ENCODE peak calls at places on chromosomes 3 and 15, in seven cellular contexts. I is bronchial epithelial cell, D is SK-N-SH, T is WTC11, E is fibroblast of pulmonary artery, L is astrocyte of the spinal cord, H is neural crest cell. N is an unnamed sample.

GRCh38 chr15:98650871-98651481 is 2.6 kb downstream of the IGF1R start:
- DNase-seq in D (no peak), H (no peak), L (peak), I (no peak), E (peak), T (no peak), N (no peak)

GRCh38 chr3:127093312-127093711 is 99.6 kb upstream of the PRR23E start:
- DNase-seq in H (no peak), E (no peak), T (no peak), I (no peak), D (no peak), L (no peak), N (no peak)

GRCh38 chr3:190721330-190721729 is 141.2 kb downstream of the GMNC start:
- DNase-seq in E (no peak), H (no peak), L (no peak), D (no peak), I (peak), T (no peak), N (no peak)

GRCh38 chr3:13009132-13009945 is 63.9 kb downstream of the IQSEC1 start:
- DNase-seq in E (no peak), T (no peak), I (no peak), H (no peak), D (no peak), L (no peak), N (no peak)

GRCh38 chr3:56928379-56929068 is 126.8 kb upstream of the ARHGEF3 start:
- DNase-seq in I (no peak), D (no peak), T (no peak), H (no peak), E (peak), L (peak), N (no peak)

GRCh38 chr15:85333132-85333831 is 47.1 kb upstream of the AKAP13 start:
- DNase-seq in L (peak), T (no peak), H (no peak), D (no peak), E (peak), I (no peak), N (no peak)

GRCh38 chr3:37671000-37671483 is 190.6 kb upstream of the CTDSPL start:
- DNase-seq in D (no peak), L (no peak), T (no peak), E (no peak), H (no peak), I (no peak), N (no peak)

GRCh38 chr15:88631464-88632028 is 7.3 kb upstream of the ISG20 start:
- DNase-seq in T (no peak), D (no peak), H (no peak), I (no peak), L (no peak), E (no peak), N (no peak)

GRCh38 chr3:49460956-49461355 is 9.1 kb upstream of the DAG1 start:
- DNase-seq in L (no peak), D (no peak), I (no peak), E (no peak), H (no peak), T (no peak), N (no peak)

GRCh38 chr3:13141991-13142412 is 68.8 kb upstream of the IQSEC1 start:
- DNase-seq in H (peak), I (peak), T (peak), L (peak), D (no peak), E (peak), N (peak)

GRCh38 chr3:52809149-52809548 is 14.6 kb downstream of the ITIH3 start:
- DNase-seq in I (no peak), E (no peak), T (no peak), H (no peak), L (no peak), D (no peak), N (no peak)

GRCh38 chr3:11610044-11610671 is 33.6 kb downstream of the VGLL4 start:
- DNase-seq in E (peak), D (peak), H (peak), L (peak), T (no peak), I (no peak), N (no peak)

GRCh38 chr3:75506603-75507002 is 157.5 kb upstream of the FRG2C start:
- DNase-seq in H (no peak), D (no peak), T (no peak), I (no peak), E (no peak), L (no peak), N (no peak)

GRCh38 chr3:168213920-168214319 is 118.2 kb upstream of the GOLIM4 start:
- DNase-seq in I (no peak), H (no peak), D (no peak), L (peak), E (peak), T (no peak), N (no peak)

GRCh38 chr3:78978037-78978436 is 789.8 kb downstream of the ROBO1 start:
- DNase-seq in L (peak), H (no peak), E (peak), I (peak), D (no peak), T (no peak), N (no peak)
- TF ChIP-seq CTCF in L (peak), H (peak), E (peak), I (peak), D (peak), T (no peak), N (peak)

GRCh38 chr15:54035616-54036015 is 57.4 kb downstream of the UNC13C start:
- DNase-seq in D (no peak), E (no peak), T (no peak), L (no peak), H (no peak), I (no peak), N (no peak)
- TF ChIP-seq CTCF in D (no peak), E (no peak), T (no peak), L (no peak), H (no peak), I (no peak), N (no peak)

GRCh38 chr3:81761904-81762565 is 590 bp upstream of the GBE1 start:
- DNase-seq in E (peak), I (peak), T (no peak), H (no peak), L (no peak), D (no peak), N (no peak)
- TF ChIP-seq CTCF in E (no peak), I (no peak), T (no peak), H (no peak), L (no peak), D (no peak), N (no peak)

GRCh38 chr3:158908187-158908762 is 106.4 kb downstream of the MFSD1 start:
- DNase-seq in E (no peak), H (no peak), D (no peak), T (no peak), L (no peak), I (no peak), N (no peak)
- TF ChIP-seq CTCF in E (no peak), H (peak), D (no peak), T (no peak), L (no peak), I (no peak), N (peak)

GRCh38 chr3:32934150-32934742 is 17.2 kb upstream of the CCR4 start:
- DNase-seq in I (peak), H (peak), T (peak), E (peak), L (no peak), D (peak), N (peak)
- TF ChIP-seq CTCF in I (peak), H (peak), T (peak), E (peak), L (peak), D (peak), N (peak)

DNA sequence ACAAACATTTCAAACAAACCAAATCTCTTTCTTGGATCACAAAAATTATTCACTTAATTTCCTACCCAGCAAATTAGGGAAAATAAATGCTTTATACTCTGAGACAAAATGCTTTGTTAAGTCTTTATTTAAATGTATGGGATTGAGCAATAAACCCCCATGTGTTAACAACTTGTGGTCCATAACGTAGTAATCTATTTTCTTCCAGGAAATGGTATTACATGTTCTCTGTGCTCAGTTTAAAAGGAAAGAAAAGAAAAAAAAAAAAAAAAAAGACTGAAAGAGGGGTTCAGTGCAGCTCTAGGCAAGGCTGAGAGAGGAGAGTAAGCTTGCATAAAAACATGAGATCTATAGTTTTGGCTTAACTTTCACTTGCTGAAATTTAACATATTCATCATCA is 102.3 kb downstream of the PIK3CB start:
- DNase-seq in I (no peak), H (no peak), E (no peak), D (no peak), T (no peak), L (no peak), N (no peak)
- TF ChIP-seq CTCF in I (no peak), H (no peak), E (no peak), D (no peak), T (no peak), L (no peak), N (no peak)

GRCh38 chr3:132641837-132642538 is 17.6 kb downstream of the ACAD11 start:
- DNase-seq in D (peak), H (no peak), I (peak), E (peak), L (peak), T (no peak), N (no peak)
- TF ChIP-seq CTCF in D (peak), H (peak), I (peak), E (peak), L (peak), T (peak), N (peak)

GRCh38 chr3:114376091-114376490 is 82.3 kb downstream of the TIGIT start:
- DNase-seq in E (peak), L (no peak), H (no peak), D (no peak), I (no peak), T (no peak), N (no peak)

GRCh38 chr3:114374433-114374832 is 80.6 kb downstream of the TIGIT start:
- DNase-seq in E (no peak), L (no peak), D (no peak), H (no peak), T (no peak), I (no peak), N (no peak)

GRCh38 chr3:114365268-114365667 is 71.4 kb downstream of the TIGIT start:
- DNase-seq in T (no peak), I (no peak), L (no peak), E (peak), D (no peak), H (no peak), N (no peak)

GRCh38 chr3:114365909-114366308 is 72.1 kb downstream of the TIGIT start:
- DNase-seq in I (peak), L (peak), D (no peak), E (no peak), T (no peak), H (no peak), N (no peak)

GRCh38 chr3:114370537-114371174 is 76.8 kb downstream of the TIGIT start:
- DNase-seq in E (no peak), H (no peak), I (no peak), L (no peak), D (no peak), T (peak), N (no peak)
- TF ChIP-seq CTCF in E (peak), H (no peak), I (no peak), L (peak), D (no peak), T (peak), N (peak)

DNA sequence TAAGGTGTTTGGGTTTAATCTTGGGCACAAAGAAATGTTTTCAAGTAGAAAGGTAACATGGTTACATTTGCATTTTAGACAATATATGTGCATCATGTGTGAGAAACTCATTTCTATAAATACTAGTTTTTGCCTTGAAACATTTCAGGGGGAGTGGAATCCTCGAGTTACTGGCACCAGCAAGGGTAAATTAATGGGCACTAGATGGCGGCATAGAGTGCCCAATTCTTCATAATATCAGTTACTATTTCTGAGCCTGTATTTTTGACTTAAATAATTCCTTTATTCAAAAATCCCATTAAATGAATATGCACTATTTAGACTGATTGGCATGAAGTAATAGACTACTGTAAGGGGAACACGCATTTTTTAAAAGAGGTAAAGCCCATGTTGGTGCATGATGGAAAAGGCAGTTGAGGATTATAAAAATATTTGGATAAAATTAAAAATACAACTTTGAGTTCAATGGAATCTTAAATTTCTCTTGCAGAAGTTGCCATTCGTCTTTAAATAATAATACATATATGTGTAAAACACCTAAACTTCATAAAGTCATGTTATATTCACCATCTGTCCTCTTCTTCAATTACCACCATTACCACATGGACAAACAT is 106.3 kb downstream of the ZBTB20 start:
- DNase-seq in D (peak), T (peak), H (peak), L (peak), I (peak), E (peak), N (peak)
- TF ChIP-seq CTCF in D (peak), T (no peak), H (peak), L (peak), I (peak), E (peak), N (peak)

GRCh38 chr3:188253123-188253793 is 99.3 kb downstream of the LPP start:
- DNase-seq in T (no peak), D (no peak), H (no peak), L (no peak), E (no peak), I (no peak), N (no peak)

GRCh38 chr3:188253800-188254452 is 100.0 kb downstream of the LPP start:
- DNase-seq in I (no peak), H (no peak), E (no peak), L (no peak), D (no peak), T (no peak), N (no peak)

GRCh38 chr3:188254489-188255070 is 100.6 kb downstream of the LPP start:
- DNase-seq in T (no peak), H (no peak), I (no peak), E (no peak), L (no peak), D (no peak), N (no peak)

GRCh38 chr3:188256764-188257163 is 102.8 kb downstream of the LPP start:
- DNase-seq in L (no peak), I (no peak), H (no peak), T (no peak), D (no peak), E (no peak), N (no peak)

GRCh38 chr3:188255190-188255589 is 101.2 kb downstream of the LPP start:
- DNase-seq in E (no peak), I (no peak), L (no peak), H (no peak), T (no peak), D (no peak), N (no peak)
- TF ChIP-seq CTCF in E (no peak), I (no peak), L (no peak), H (no peak), T (no peak), D (no peak), N (no peak)

N was measured in endothelial cell.